ENCODE peak calls at places on chromosomes 11 and 22, in nine cellular contexts. M is HCT116, I is AG04450, H is ovary, R is gastrocnemius medialis, J is thoracic aorta, K is testis, Z is A549, F is OCI-LY7. G is an unnamed sample.

GRCh38 chr11:23732026-23732425 is 764.8 kb upstream of the LUZP2 start:
- DNase-seq in F (no peak), J (no peak), R (no peak), H (no peak), I (peak; percentile 8), M (no peak), Z (peak; percentile 10), K (no peak), G (no peak)

GRCh38 chr11:107951105-107951504 is 22.9 kb downstream of the RAB39A start:
- DNase-seq in R (no peak), J (no peak), H (no peak), K (no peak), F (no peak), I (no peak), M (no peak), Z (no peak), G (no peak)

GRCh38 chr22:19800761-19801244 is 40.2 kb downstream of the TBX1 start:
- DNase-seq in M (no peak), R (no peak), H (no peak), I (no peak), F (no peak), K (peak; percentile 27), Z (peak; percentile 39), J (no peak), G (no peak)

GRCh38 chr11:3006505-3007260 is 14.6 kb upstream of the NAP1L4 start:
- DNase-seq in H (peak; percentile 29), F (no peak), R (no peak), K (no peak), J (no peak), M (no peak), I (no peak), Z (no peak), G (no peak)

GRCh38 chr11:75292943-75293342 is 52.4 kb downstream of the TPBGL start:
- DNase-seq in I (no peak), R (no peak), Z (no peak), K (no peak), H (no peak), J (no peak), F (no peak), M (no peak), G (no peak)

GRCh38 chr22:20641919-20642579 is 131.9 kb upstream of the SERPIND1 start:
- DNase-seq in K (no peak), I (no peak), J (no peak), M (no peak), F (no peak), H (no peak), R (no peak), Z (no peak), G (no peak)

GRCh38 chr11:36367806-36368680 is 72.0 kb downstream of the PRR5L start:
- DNase-seq in J (no peak), Z (no peak), I (no peak), K (no peak), F (no peak), M (no peak), H (no peak), R (no peak), G (no peak)

GRCh38 chr11:73147771-73148681 is 5.9 kb upstream of the FCHSD2 start:
- DNase-seq in R (peak; percentile 70), M (no peak), Z (no peak), K (peak; percentile 37), I (no peak), H (no peak), J (no peak), F (no peak), G (no peak)

GRCh38 chr11:121870202-121871045 is 245.6 kb downstream of the BLID start:
- DNase-seq in Z (no peak), F (no peak), K (peak; percentile 51), H (no peak), J (no peak), R (no peak), I (no peak), M (no peak), G (no peak)

GRCh38 chr11:79447039-79447438 is 6.2 kb upstream of the TENM4 start:
- DNase-seq in R (no peak), Z (no peak), H (no peak), I (no peak), F (no peak), M (no peak), J (no peak), K (no peak), G (no peak)

GRCh38 chr22:20645954-20646353 is 128.0 kb upstream of the SERPIND1 start:
- DNase-seq in R (no peak), M (no peak), H (no peak), F (no peak), K (no peak), I (no peak), J (no peak), Z (no peak), G (no peak)

GRCh38 chr22:25027959-25028840 is 75.7 kb downstream of the KIAA1671 start:
- DNase-seq in F (no peak), H (peak; percentile 63), Z (peak; percentile 59), R (no peak), K (peak; percentile 63), M (no peak), J (no peak), I (no peak), G (no peak)

GRCh38 chr11:59555601-59556114 is 44.3 kb downstream of the OR4D9 start:
- DNase-seq in K (no peak), I (no peak), M (no peak), R (no peak), H (no peak), F (no peak), J (no peak), Z (no peak), G (no peak)

GRCh38 chr11:6640036-6640984 is 15.3 kb downstream of the DCHS1 start:
- DNase-seq in K (no peak), M (no peak), I (no peak), F (no peak), J (no peak), Z (no peak), R (no peak), H (no peak), G (no peak)

GRCh38 chr11:6636480-6636879 is 17.3 kb upstream of the TPP1 start:
- DNase-seq in K (no peak), I (no peak), M (no peak), H (no peak), F (no peak), Z (no peak), J (no peak), R (no peak), G (no peak)

GRCh38 chr11:6638437-6638836 is 17.2 kb downstream of the DCHS1 start:
- DNase-seq in K (no peak), J (no peak), R (no peak), I (no peak), Z (no peak), F (no peak), H (no peak), M (no peak), G (no peak)

GRCh38 chr11:6635082-6635932 is 16.1 kb upstream of the TPP1 start:
- DNase-seq in H (peak; percentile 71), J (no peak), I (no peak), M (no peak), F (no peak), Z (no peak), K (no peak), R (no peak), G (no peak)

DNA sequence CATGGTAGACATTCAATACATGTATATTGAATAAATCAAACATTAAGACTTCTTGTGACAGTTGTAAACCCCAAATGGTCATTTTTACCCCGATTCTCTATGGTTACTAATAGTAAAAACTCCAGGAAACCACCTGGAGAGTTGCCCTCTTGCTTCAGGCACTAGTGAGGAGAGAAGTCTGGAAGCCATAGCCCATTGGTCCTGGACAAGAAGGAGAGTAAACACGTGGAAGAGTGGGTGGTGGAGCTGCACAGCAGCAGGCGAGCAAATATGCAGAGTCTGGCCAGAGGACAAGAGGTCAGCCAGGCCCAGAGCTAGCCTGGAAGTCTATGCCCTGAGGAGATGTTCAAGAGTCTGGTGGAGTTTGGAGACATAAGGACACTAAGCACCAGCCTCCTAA is 17.7 kb downstream of the DCHS1 start:
- DNase-seq in K (peak; percentile 59), M (no peak), R (no peak), J (no peak), Z (no peak), I (no peak), H (peak; percentile 66), F (no peak), G (no peak)
- H3K27ac ChIP-seq in K (no peak overlapping the region), M (no peak overlapping the region), R (no peak overlapping the region), J (peak overlapping the region; percentile 45), Z (no peak overlapping the region), I (no peak overlapping the region), H (no peak overlapping the region), F (no peak overlapping the region), G (no peak overlapping the region)

GRCh38 chr22:46150615-46151423 is 493 bp downstream of the PPARA start:
- DNase-seq in J (no peak), R (no peak), M (no peak), K (peak; percentile 34), I (no peak), Z (no peak), F (peak; percentile 13), H (peak; percentile 75), G (peak; percentile 57)
- H3K27ac ChIP-seq in J (peak overlapping the region; percentile 54), R (peak overlapping the region; percentile 89), M (peak overlapping the region; percentile 44), K (peak overlapping the region; percentile 76), I (no peak overlapping the region), Z (peak overlapping the region; percentile 91), F (no peak overlapping the region), H (peak overlapping the region; percentile 90), G (peak overlapping the region; percentile 61)

DNA sequence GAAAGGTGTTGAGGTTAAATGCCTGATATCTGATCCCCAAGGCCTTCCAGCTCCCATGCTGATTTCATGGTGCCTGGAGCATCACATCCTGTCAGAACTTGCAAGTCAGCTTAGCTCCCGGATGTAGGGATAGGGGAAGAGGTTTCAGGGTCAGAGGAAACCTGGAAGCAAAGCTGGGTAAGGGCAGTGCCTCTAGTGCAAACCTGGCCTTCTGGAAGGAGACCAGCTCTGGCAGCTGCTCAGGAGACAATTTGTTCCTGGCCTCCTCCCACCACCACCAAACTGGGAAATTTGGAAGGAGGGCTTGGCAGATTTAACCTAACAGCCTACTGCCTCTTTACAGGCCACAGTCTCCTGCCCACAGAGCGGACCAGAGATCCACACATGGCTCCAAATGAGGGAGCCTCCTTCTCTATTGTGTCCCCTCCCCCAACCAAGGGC is 9.2 kb upstream of the TSKU start:
- DNase-seq in F (no peak), K (no peak), R (peak; percentile 61), Z (no peak), H (peak; percentile 84), I (no peak), M (no peak), J (no peak), G (no peak)
- H3K27ac ChIP-seq in F (no peak overlapping the region), K (peak overlapping the region; percentile 80), R (peak overlapping the region; percentile 73), Z (peak overlapping the region; percentile 97), H (no peak overlapping the region), I (no peak overlapping the region), M (no peak overlapping the region), J (peak overlapping the region; percentile 77), G (no peak overlapping the region)

GRCh38 chr11:65558785-65559509 is 788 bp upstream of the LTBP3 start:
- DNase-seq in J (peak; percentile 41), I (no peak), H (peak; percentile 90), R (no peak), K (no peak), Z (peak; percentile 57), M (no peak), F (no peak), G (no peak)
- H3K27ac ChIP-seq in J (peak overlapping the region; percentile 99), I (peak overlapping the region; percentile 75), H (peak overlapping the region; percentile 95), R (peak overlapping the region; percentile 95), K (peak overlapping the region; percentile 93), Z (peak overlapping the region; percentile 99), M (peak overlapping the region; percentile 99), F (no peak overlapping the region), G (peak overlapping the region; percentile 70)